ENCODE peak calls at places on chromosome 11, in ten cellular contexts. R, G, Y, U, L, O, X, T, Q and E are unnamed samples.

GRCh38 chr11:62805991-62806441 is 776 bp upstream of the NXF1 start:
- DNase-seq in T (no peak), O (no peak), U (peak; percentile 29), G (no peak), Q (no peak), R (no peak), L (no peak), X (no peak), Y (peak; percentile 35), E (no peak)

GRCh38 chr11:108364159-108364558 is 103.2 kb downstream of the C11orf65 start:
- DNase-seq in O (no peak), X (no peak), L (peak; percentile 68), Q (no peak), G (no peak), Y (no peak), T (no peak), U (no peak), R (no peak), E (no peak)

GRCh38 chr11:60918941-60919275 is 5.0 kb downstream of the TMEM109 start:
- DNase-seq in G (no peak), X (no peak), Y (no peak), U (no peak), L (peak; percentile 40), R (no peak), T (no peak), O (no peak), Q (no peak), E (no peak)

GRCh38 chr11:85132839-85133238 is 494.3 kb downstream of the DLG2 start:
- DNase-seq in T (no peak), X (no peak), R (no peak), Y (no peak), G (no peak), O (no peak), Q (no peak), L (peak; percentile 7), U (no peak), E (no peak)

GRCh38 chr11:134678744-134679143 is 266.7 kb upstream of the B3GAT1 start:
- DNase-seq in O (no peak), G (no peak), Y (no peak), L (no peak), T (no peak), Q (peak; percentile 65), R (peak; percentile 29), X (no peak), U (no peak), E (no peak)

GRCh38 chr11:111631666-111632039 is 29.4 kb downstream of the SIK2 start:
- DNase-seq in X (no peak), R (no peak), L (peak; percentile 88), T (no peak), O (no peak), G (no peak), Y (no peak), U (no peak), Q (no peak), E (no peak)

GRCh38 chr11:116117326-116118137 is 613.3 kb upstream of the CADM1 start:
- DNase-seq in T (no peak), G (no peak), U (no peak), X (no peak), L (no peak), R (no peak), Q (peak; percentile 34), O (no peak), Y (no peak), E (no peak)

GRCh38 chr11:116729501-116730240 is 43.1 kb downstream of the BUD13 start:
- DNase-seq in U (no peak), Q (peak; percentile 52), O (no peak), L (no peak), X (no peak), G (no peak), R (no peak), T (no peak), Y (no peak), E (no peak)

GRCh38 chr11:120172921-120173705 is 35.2 kb upstream of the TRIM29 start:
- DNase-seq in Y (no peak), G (no peak), O (no peak), U (no peak), Q (peak; percentile 23), X (no peak), R (peak; percentile 56), T (no peak), L (no peak), E (no peak)

GRCh38 chr11:73176145-73176891 is 34.2 kb upstream of the FCHSD2 start:
- DNase-seq in Y (peak; percentile 9), O (no peak), T (no peak), X (no peak), L (no peak), Q (peak; percentile 58), R (peak; percentile 49), G (peak; percentile 33), U (no peak), E (no peak)
- H3K27ac ChIP-seq in Y (no peak overlapping the region), O (no peak overlapping the region), T (no peak overlapping the region), X (peak overlapping the region; percentile 42), L (no peak overlapping the region), Q (peak overlapping the region; percentile 58), R (peak overlapping the region; percentile 69), G (peak overlapping the region; percentile 61), U (no peak overlapping the region), E (peak overlapping the region; percentile 26)

GRCh38 chr11:69060806-69061712 is 12.3 kb downstream of the TPCN2 start:
- DNase-seq in U (no peak), T (no peak), Q (no peak), O (no peak), X (no peak), G (no peak), L (no peak), R (no peak), Y (no peak), E (no peak)
- TF ChIP-seq CTCF in U (no peak), T (no peak), Q (no peak), O (no peak), X (no peak), G (no peak), L (no peak), R (no peak), Y (no peak), E (no peak)

DNA sequence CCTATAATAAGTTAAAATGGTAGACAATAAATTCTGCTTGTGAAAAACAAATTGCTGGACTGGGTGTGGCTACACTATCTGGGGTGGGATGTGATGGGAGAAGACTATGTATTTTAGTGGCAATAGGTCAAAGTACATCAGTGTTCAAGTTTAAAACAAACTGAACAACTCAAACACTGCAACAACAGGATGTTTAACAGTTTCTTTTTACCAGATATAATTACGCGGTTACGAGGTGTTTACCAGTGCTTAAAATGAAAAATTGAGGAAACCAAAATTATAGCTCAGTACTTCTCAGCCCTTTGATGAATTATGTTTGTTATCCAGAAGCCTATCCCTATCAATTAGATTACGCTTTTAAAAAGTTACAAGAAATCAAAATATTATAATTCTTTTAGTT is 3.2 kb downstream of the PRDM10 start:
- DNase-seq in O (no peak), L (no peak), T (no peak), Q (no peak), X (no peak), U (no peak), R (no peak), Y (no peak), G (no peak), E (no peak)
- TF ChIP-seq POLR2A in O (no peak), L (no peak), T (no peak), Q (no peak), X (no peak), U (no peak), R (no peak), Y (no peak), G (peak; percentile 77), E (no peak)

GRCh38 chr11:33044281-33044680 is 4.9 kb downstream of the TCP11L1 start:
- DNase-seq in Y (no peak), L (peak; percentile 34), O (no peak), R (no peak), G (no peak), X (no peak), Q (no peak), T (no peak), U (no peak), E (no peak)
- H3K27ac ChIP-seq in Y (no peak overlapping the region), L (no peak overlapping the region), O (no peak overlapping the region), R (no peak overlapping the region), G (no peak overlapping the region), X (no peak overlapping the region), Q (no peak overlapping the region), T (no peak overlapping the region), U (no peak overlapping the region), E (no peak overlapping the region)

GRCh38 chr11:76600124-76600655 is 70.4 kb downstream of the LRRC32 start:
- DNase-seq in G (no peak), R (no peak), Y (no peak), L (no peak), Q (no peak), U (no peak), T (no peak), O (no peak), X (no peak), E (no peak)
- TF ChIP-seq CTCF in G (no peak), R (no peak), Y (no peak), L (no peak), Q (no peak), U (no peak), T (no peak), O (no peak), X (no peak), E (no peak)